ENCODE peak calls at places on chromosomes 5 and 9, in five cellular contexts. W is naive thymus-derived CD4-positive, alpha-beta T cell; K is Jurkat, Clone E6-1; E is GM23248; A is transverse colon. U is an unnamed sample.

GRCh38 chr5:116025831-116026230 is 6.4 kb upstream of the ARL14EPL start:
- DNase-seq in K (no peak), E (no peak), W (no peak), A (no peak), U (no peak)

GRCh38 chr5:76388236-76388635 is 14.8 kb upstream of the IQGAP2 start:
- DNase-seq in K (no peak), A (no peak), E (no peak), W (no peak), U (no peak)

GRCh38 chr5:135229122-135229521 is 169.9 kb downstream of the MACROH2A1 start:
- DNase-seq in E (no peak), A (no peak), K (no peak), W (no peak), U (no peak)

GRCh38 chr5:179758905-179759304 is 26.3 kb downstream of the MAML1 start:
- DNase-seq in E (no peak), A (no peak), K (no peak), W (no peak), U (no peak)

GRCh38 chr5:33608476-33609026 is 167.8 kb downstream of the TARS1 start:
- DNase-seq in E (no peak), A (no peak), K (no peak), W (no peak), U (no peak)

GRCh38 chr5:127942246-127943060 is 141.1 kb upstream of the SLC12A2 start:
- DNase-seq in K (no peak), A (no peak), E (peak), W (no peak), U (no peak)

GRCh38 chr5:135266975-135267374 is 132.1 kb downstream of the MACROH2A1 start:
- DNase-seq in W (no peak), A (no peak), E (peak), K (no peak), U (no peak)

GRCh38 chr9:93223241-93224180 is 39.6 kb downstream of the WNK2 start:
- DNase-seq in A (peak), K (no peak), E (peak), W (no peak), U (no peak)

GRCh38 chr5:149857499-149857898 is 87.1 kb downstream of the PDE6A start:
- DNase-seq in A (peak), E (no peak), K (no peak), W (no peak), U (no peak)

GRCh38 chr5:81334304-81335061 is 33.1 kb downstream of the ZCCHC9 start:
- DNase-seq in E (no peak), A (no peak), K (no peak), W (no peak), U (no peak)

GRCh38 chr9:26331223-26331622 is 561.4 kb downstream of the CAAP1 start:
- DNase-seq in A (no peak), E (no peak), W (no peak), K (no peak), U (no peak)
- H3K4me3 ChIP-seq in A (no peak), E (no peak), W (no peak), K (no peak), U (no peak)

GRCh38 chr5:39419830-39420229 is 5.0 kb downstream of the DAB2 start:
- DNase-seq in K (no peak), W (no peak), A (no peak), E (peak), U (no peak)

GRCh38 chr5:39422036-39422606 is 2.7 kb downstream of the DAB2 start:
- DNase-seq in W (no peak), E (no peak), A (no peak), K (no peak), U (no peak)

GRCh38 chr5:39422886-39423285 is 1.9 kb downstream of the DAB2 start:
- DNase-seq in A (no peak), W (no peak), K (no peak), E (no peak), U (no peak)

GRCh38 chr5:39417979-39418378 is 6.8 kb downstream of the DAB2 start:
- DNase-seq in K (no peak), A (no peak), E (peak), W (no peak), U (no peak)

DNA sequence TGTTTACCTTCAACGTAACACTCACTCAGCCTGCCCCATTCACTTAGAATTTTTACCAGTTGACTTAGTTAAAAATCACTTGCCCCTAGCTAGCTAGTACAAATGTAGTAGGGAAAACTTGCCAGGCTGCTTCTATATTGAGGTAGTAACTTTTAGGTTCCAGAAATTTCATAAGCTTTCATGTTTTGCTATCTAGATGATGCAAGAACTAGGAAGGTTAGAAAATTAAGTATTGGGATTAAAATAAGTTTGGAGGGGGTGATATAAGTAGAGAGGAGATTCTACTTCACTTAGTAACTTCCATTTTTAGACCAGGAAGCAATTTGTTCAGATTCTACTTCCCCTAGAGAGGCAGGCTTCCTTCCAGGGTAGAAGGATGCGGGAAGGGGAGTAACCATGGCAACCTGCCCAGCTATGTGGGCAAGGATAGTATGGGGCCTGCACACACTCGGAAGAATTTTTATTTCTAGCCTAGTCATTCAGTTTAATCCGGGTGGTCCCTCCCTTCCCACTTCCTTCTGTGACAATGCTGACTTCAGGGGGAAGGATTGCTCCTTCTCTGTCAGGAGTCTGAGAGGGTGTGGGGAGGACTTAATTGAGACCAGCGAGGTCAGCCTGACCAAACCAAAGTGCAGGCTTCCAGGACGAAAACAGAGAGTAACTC is 4.2 kb downstream of the DAB2 start:
- DNase-seq in E (peak), A (peak), K (no peak), W (no peak), U (no peak)
- H3K4me3 ChIP-seq in E (peak), A (peak), K (no peak), W (no peak), U (peak)

GRCh38 chr5:176545737-176546509 is 3.2 kb upstream of the CDHR2 start:
- DNase-seq in A (peak), K (no peak), W (no peak), E (no peak), U (no peak)

GRCh38 chr5:176543428-176544182 is 5.5 kb upstream of the CDHR2 start:
- DNase-seq in K (peak), E (peak), A (peak), W (peak), U (peak)

GRCh38 chr5:176542596-176543427 is 5.6 kb upstream of the RNF44 start:
- DNase-seq in E (peak), W (no peak), A (no peak), K (no peak), U (no peak)

GRCh38 chr5:176547811-176548210 is 1.3 kb upstream of the CDHR2 start:
- DNase-seq in K (no peak), E (peak), A (peak), W (no peak), U (no peak)

GRCh38 chr5:176545388-176545736 is 3.8 kb upstream of the CDHR2 start:
- DNase-seq in A (no peak), K (no peak), W (no peak), E (no peak), U (no peak)
- H3K4me3 ChIP-seq in A (peak), K (no peak), W (no peak), E (no peak), U (no peak)

DNA sequence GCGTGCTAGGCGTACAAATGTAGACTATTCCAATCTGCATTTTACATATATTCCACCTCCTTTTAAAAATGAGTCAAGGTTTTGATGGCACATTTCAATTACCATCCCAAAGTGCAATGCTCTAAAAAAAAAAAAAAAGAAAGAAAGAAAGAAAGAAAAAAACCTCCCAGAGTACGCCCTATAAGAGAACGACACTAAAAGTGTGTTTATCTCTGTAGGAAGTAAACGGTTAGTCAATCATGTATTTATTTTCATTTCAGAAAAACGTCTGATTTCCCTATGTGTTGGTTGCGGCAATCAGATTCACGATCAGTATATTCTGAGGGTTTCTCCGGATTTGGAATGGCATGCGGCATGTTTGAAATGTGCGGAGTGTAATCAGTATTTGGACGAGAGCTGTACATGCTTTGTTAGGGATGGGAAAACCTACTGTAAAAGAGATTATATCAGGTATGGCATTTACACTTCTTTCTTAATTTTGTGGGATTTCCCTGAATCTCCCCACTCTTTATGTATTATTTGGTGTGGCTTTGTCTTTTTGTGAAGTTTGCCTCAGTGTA is 1.1 kb downstream of the ISL1 start:
- DNase-seq in A (no peak), K (no peak), E (no peak), W (no peak), U (no peak)
- H3K4me3 ChIP-seq in A (peak), K (no peak), E (no peak), W (no peak), U (no peak)

U was measured in left lung.